ENCODE peak calls at places on chromosomes 4 and X, in eight cellular contexts. K is NCI-H460; U is astrocyte of the spinal cord; W is NCI-H2171 treated with DMSO at 0.1 percent for 48 hours; Z is memory B cell; T is right cardiac atrium; Y is stimulated activated CD4-positive, alpha-beta T cell treated with anti-CD3 and anti-CD28 coated beads, Interleukin-15, amount 100 ng/mL, for 1 hour; L is PC-3. C is an unnamed sample.

GRCh38 chr4:130028552-130028951 is 932.6 kb downstream of the C4orf33 start:
- DNase-seq in K (no peak), T (no peak), W (no peak), Z (peak; percentile 3), L (no peak), U (no peak), Y (no peak), C (no peak)

GRCh38 chr4:163550869-163551267 is 56.4 kb downstream of the TMA16 start:
- DNase-seq in T (no peak), Y (no peak), Z (no peak), L (no peak), U (no peak), W (no peak), K (no peak), C (no peak)

GRCh38 chr4:101158136-101158485 is 189.2 kb downstream of the PPP3CA start:
- DNase-seq in K (no peak), L (no peak), W (no peak), Z (no peak), Y (no peak), U (peak; percentile 28), T (no peak), C (no peak)

GRCh38 chrX:74736450-74736849 is 122.0 kb upstream of the RLIM start:
- DNase-seq in Y (no peak), W (no peak), Z (no peak), K (no peak), U (no peak), T (no peak), L (no peak), C (no peak)

GRCh38 chr4:81346719-81347118 is 125.0 kb downstream of the RASGEF1B start:
- DNase-seq in T (no peak), L (no peak), W (peak; percentile 55), K (no peak), U (no peak), Z (no peak), Y (no peak), C (no peak)

GRCh38 chr4:1794809-1795303 is 1.8 kb downstream of the FGFR3 start:
- DNase-seq in K (no peak), T (no peak), W (peak; percentile 13), U (no peak), Y (no peak), Z (no peak), L (no peak), C (no peak)

GRCh38 chr4:80206541-80207171 is 9.4 kb downstream of the PRDM8 start:
- DNase-seq in W (no peak), Y (no peak), L (no peak), T (peak; percentile 70), K (no peak), U (no peak), Z (no peak), C (no peak)

GRCh38 chr4:4321951-4322688 is 32.1 kb downstream of the ZBTB49 start:
- DNase-seq in K (no peak), L (no peak), W (no peak), U (no peak), Z (no peak), T (no peak), Y (no peak), C (no peak)

GRCh38 chr4:159191989-159192388 is 89.1 kb downstream of the RAPGEF2 start:
- DNase-seq in Z (no peak), L (peak; percentile 81), U (peak; percentile 70), K (peak; percentile 35), T (no peak), Y (no peak), W (peak; percentile 4), C (peak; percentile 72)

GRCh38 chr4:170589597-170590191 is 499.9 kb upstream of the AADAT start:
- DNase-seq in T (no peak), Y (no peak), U (peak; percentile 25), Z (no peak), W (peak; percentile 11), K (peak; percentile 20), L (peak; percentile 68), C (peak; percentile 56)

GRCh38 chr4:185541251-185541671 is 6.0 kb upstream of the PDLIM3 start:
- DNase-seq in L (no peak), T (peak; percentile 92), K (no peak), Y (no peak), W (no peak), Z (no peak), U (peak; percentile 21), C (no peak)

GRCh38 chr4:137370206-137370633 is 162.1 kb downstream of the PCDH18 start:
- DNase-seq in K (no peak), Z (no peak), U (peak; percentile 48), Y (no peak), L (peak; percentile 60), T (no peak), W (no peak), C (peak; percentile 32)

GRCh38 chrX:120426599-120426998 is 42.5 kb downstream of the LAMP2 start:
- DNase-seq in T (no peak), U (peak; percentile 18), W (no peak), Y (no peak), Z (no peak), L (no peak), K (no peak), C (no peak)

GRCh38 chr4:73345399-73345975 is 58.6 kb upstream of the ALB start:
- DNase-seq in K (no peak), L (peak; percentile 4), W (no peak), Y (no peak), T (no peak), U (no peak), Z (no peak), C (no peak)

GRCh38 chr4:73871911-73872310 is 2.7 kb downstream of the CXCL1 start:
- DNase-seq in L (peak; percentile 45), K (no peak), Z (no peak), T (no peak), U (peak; percentile 13), W (no peak), Y (no peak), C (no peak)

GRCh38 chrX:10484683-10485247 is 135.6 kb downstream of the MID1 start:
- DNase-seq in K (no peak), U (peak; percentile 41), Z (no peak), T (no peak), W (no peak), Y (no peak), L (peak; percentile 65), C (no peak)

GRCh38 chrX:67779099-67779498 is 235.3 kb downstream of the AR start:
- DNase-seq in Z (no peak), U (no peak), K (no peak), Y (no peak), W (no peak), T (no peak), L (no peak), C (no peak)

GRCh38 chr4:40046311-40046980 is 10.2 kb upstream of the N4BP2 start:
- DNase-seq in Z (no peak), W (no peak), L (peak; percentile 53), Y (no peak), U (peak; percentile 69), K (peak; percentile 46), T (peak; percentile 73), C (peak; percentile 6)

GRCh38 chr4:123954220-123954619 is 557.6 kb downstream of the SPRY1 start:
- DNase-seq in Y (no peak), W (no peak), Z (no peak), U (no peak), L (no peak), K (no peak), T (no peak), C (no peak)

GRCh38 chr4:59381591-59381990 is 1818.5 kb upstream of the ADGRL3 start:
- DNase-seq in T (no peak), K (no peak), W (no peak), U (no peak), L (peak; percentile 54), Z (no peak), Y (no peak), C (no peak)

GRCh38 chr4:116005806-116006088 is 892.3 kb upstream of the NDST4 start:
- DNase-seq in Z (no peak), T (no peak), U (no peak), K (no peak), W (no peak), L (no peak), Y (no peak), C (no peak)

GRCh38 chr4:180292339-180292738 is 1950.9 kb upstream of the TENM3 start:
- DNase-seq in K (no peak), Y (no peak), T (no peak), U (no peak), Z (no peak), W (no peak), L (no peak), C (no peak)

GRCh38 chrX:8462488-8462887 is 2.1 kb upstream of the VCX3B start:
- DNase-seq in K (no peak), Y (no peak), Z (no peak), T (no peak), L (no peak), U (no peak), W (no peak), C (no peak)

GRCh38 chr4:139786494-139787354 is 121.1 kb downstream of the MGST2 start:
- DNase-seq in Y (no peak), Z (no peak), U (peak; percentile 20), W (no peak), T (no peak), K (no peak), L (no peak), C (no peak)

GRCh38 chr4:140296335-140296753 is 77.1 kb upstream of the SCOC start:
- DNase-seq in L (peak; percentile 56), K (peak; percentile 15), T (peak; percentile 60), W (peak; percentile 30), U (peak; percentile 78), Z (no peak), Y (no peak), C (peak; percentile 84)

GRCh38 chr4:184364100-184364921 is 110.0 kb downstream of the IRF2 start:
- DNase-seq in L (no peak), Y (no peak), W (no peak), Z (no peak), U (no peak), T (no peak), K (no peak), C (no peak)